ENCODE peak calls at places on chromosomes 3 and 15, in eight cellular contexts. L is iris pigment epithelial cell, M is ELR, I is H9, H is GM20000, N is cerebellar cortex, Q is PC-9, G is RPMI7951. C is an unnamed sample.

GRCh38 chr15:99051308-99051707 is 43.7 kb upstream of the PGPEP1L start:
- DNase-seq in L (no peak), M (no peak), I (no peak), H (no peak), N (no peak), Q (no peak), G (no peak), C (no peak)

GRCh38 chr15:75431250-75431649 is 20.2 kb downstream of the SIN3A start:
- DNase-seq in L (peak), M (no peak), I (no peak), H (no peak), N (no peak), Q (no peak), G (no peak), C (no peak)

GRCh38 chr15:70299931-70300858 is 202.5 kb upstream of the TLE3 start:
- DNase-seq in L (no peak), M (no peak), I (no peak), H (peak), N (no peak), Q (no peak), G (no peak), C (no peak)

GRCh38 chr3:45688194-45688881 is 858 bp upstream of the SACM1L start:
- DNase-seq in L (no peak), M (peak), I (peak), H (peak), N (peak), Q (no peak), G (peak), C (no peak)

GRCh38 chr3:128585974-128586373 is 64.6 kb downstream of the RPN1 start:
- DNase-seq in L (no peak), M (peak), I (no peak), H (no peak), N (no peak), Q (peak), G (no peak), C (peak)

GRCh38 chr3:126866175-126866759 is 116.6 kb upstream of the PLXNA1 start:
- DNase-seq in L (no peak), M (no peak), I (no peak), H (no peak), N (no peak), Q (no peak), G (no peak), C (no peak)

GRCh38 chr3:184688251-184688851 is 23.5 kb downstream of the MAGEF1 start:
- DNase-seq in L (peak), M (peak), I (no peak), H (no peak), N (no peak), Q (peak), G (peak), C (no peak)

GRCh38 chr15:85397151-85397550 is 16.7 kb downstream of the AKAP13 start:
- DNase-seq in L (no peak), M (no peak), I (no peak), H (no peak), N (no peak), Q (no peak), G (no peak), C (no peak)

GRCh38 chr3:141039573-141039972 is 11.6 kb upstream of the SPSB4 start:
- DNase-seq in L (no peak), M (no peak), I (no peak), H (no peak), N (no peak), Q (no peak), G (no peak), C (no peak)

GRCh38 chr15:91694131-91694828 is 159.2 kb upstream of the SLCO3A1 start:
- DNase-seq in L (no peak), M (no peak), I (no peak), H (no peak), N (no peak), Q (no peak), G (peak), C (no peak)

GRCh38 chr3:13336592-13336991 is 83.5 kb downstream of the NUP210 start:
- DNase-seq in L (no peak), M (no peak), I (no peak), H (no peak), N (no peak), Q (no peak), G (no peak), C (no peak)

GRCh38 chr15:38696120-38696727 is 131.6 kb upstream of the RASGRP1 start:
- DNase-seq in L (peak), M (peak), I (no peak), H (peak), N (no peak), Q (no peak), G (peak), C (no peak)

GRCh38 chr3:13224967-13225366 is 151.7 kb upstream of the IQSEC1 start:
- DNase-seq in L (no peak), M (no peak), I (no peak), H (no peak), N (no peak), Q (no peak), G (no peak), C (no peak)